ENCODE peak calls at places on chromosomes 2 and 18, in four cellular contexts. One of them, this sample, is unnamed.

GRCh38 chr2:237485304-237485703 is 1.7 kb upstream of the MLPH start:
- DNase-seq in breast epithelium: no peak
- DNase-seq in HepG2: no peak
- DNase-seq in uterus: no peak
- DNase-seq in this sample: no peak

GRCh38 chr2:46509804-46510203 is 30.4 kb downstream of the TMEM247 start:
- DNase-seq in breast epithelium: no peak
- DNase-seq in HepG2: no peak
- DNase-seq in uterus: no peak
- DNase-seq in this sample: no peak

GRCh38 chr2:48738806-48739205 is 16.7 kb downstream of the LHCGR start:
- DNase-seq in breast epithelium: no peak
- DNase-seq in HepG2: no peak
- DNase-seq in uterus: no peak
- DNase-seq in this sample: no peak

GRCh38 chr2:71452565-71452964 is 796 bp upstream of the DYSF start:
- DNase-seq in breast epithelium: no peak
- DNase-seq in HepG2: no peak
- DNase-seq in uterus: no peak
- DNase-seq in this sample: peak; percentile 70

GRCh38 chr2:196987298-196987653 is 60.8 kb upstream of the PGAP1 start:
- DNase-seq in breast epithelium: no peak
- DNase-seq in HepG2: no peak
- DNase-seq in uterus: no peak
- DNase-seq in this sample: no peak

GRCh38 chr18:37533647-37534565 is 31.7 kb downstream of the CELF4 start:
- DNase-seq in breast epithelium: no peak
- DNase-seq in HepG2: no peak
- DNase-seq in uterus: no peak
- DNase-seq in this sample: no peak

GRCh38 chr2:8389373-8390108 is 292.3 kb upstream of the ID2 start:
- DNase-seq in breast epithelium: no peak
- DNase-seq in HepG2: no peak
- DNase-seq in uterus: no peak
- DNase-seq in this sample: no peak

GRCh38 chr2:225948903-225949302 is 549.4 kb downstream of the NYAP2 start:
- DNase-seq in breast epithelium: no peak
- DNase-seq in HepG2: no peak
- DNase-seq in uterus: no peak
- DNase-seq in this sample: no peak

GRCh38 chr2:104933518-104933917 is 79.6 kb downstream of the POU3F3 start:
- DNase-seq in breast epithelium: no peak
- DNase-seq in HepG2: no peak
- DNase-seq in uterus: no peak
- DNase-seq in this sample: no peak

GRCh38 chr18:60891936-60892335 is 441.3 kb upstream of the CDH20 start:
- DNase-seq in breast epithelium: no peak
- DNase-seq in HepG2: no peak
- DNase-seq in uterus: no peak
- DNase-seq in this sample: no peak

GRCh38 chr2:3620834-3621233 is 25.9 kb downstream of the COLEC11 start:
- DNase-seq in breast epithelium: no peak
- DNase-seq in HepG2: peak; percentile 92
- DNase-seq in uterus: no peak
- DNase-seq in this sample: no peak

GRCh38 chr2:41610501-41611242 is 437.1 kb upstream of the PKDCC start:
- DNase-seq in breast epithelium: no peak
- DNase-seq in HepG2: no peak
- DNase-seq in uterus: peak; percentile 25
- DNase-seq in this sample: no peak

GRCh38 chr18:4007846-4008245 is 447.3 kb downstream of the DLGAP1 start:
- DNase-seq in breast epithelium: no peak
- DNase-seq in HepG2: no peak
- DNase-seq in uterus: no peak
- DNase-seq in this sample: no peak

GRCh38 chr18:75344161-75344560 is 83.3 kb downstream of the SMIM21 start:
- DNase-seq in breast epithelium: no peak
- DNase-seq in HepG2: no peak
- DNase-seq in uterus: no peak
- DNase-seq in this sample: no peak

GRCh38 chr2:60569680-60570111 is 16.2 kb upstream of the BCL11A start:
- DNase-seq in breast epithelium: no peak
- DNase-seq in HepG2: no peak
- DNase-seq in uterus: no peak
- DNase-seq in this sample: no peak

GRCh38 chr2:43075906-43076585 is 150.4 kb downstream of the ZFP36L2 start:
- DNase-seq in breast epithelium: no peak
- DNase-seq in HepG2: no peak
- DNase-seq in uterus: peak; percentile 56
- DNase-seq in this sample: peak; percentile 41

GRCh38 chr2:31822587-31822986 is 188.2 kb downstream of the MEMO1 start:
- DNase-seq in breast epithelium: no peak
- DNase-seq in HepG2: no peak
- DNase-seq in uterus: no peak
- DNase-seq in this sample: no peak

GRCh38 chr2:46954951-46955571 is 39.5 kb upstream of the MCFD2 start:
- DNase-seq in breast epithelium: peak; percentile 79
- DNase-seq in HepG2: peak; percentile 92
- DNase-seq in uterus: peak; percentile 83
- DNase-seq in this sample: peak; percentile 36

GRCh38 chr2:185625604-185626003 is 113.0 kb upstream of the FSIP2 start:
- DNase-seq in breast epithelium: no peak
- DNase-seq in HepG2: no peak
- DNase-seq in uterus: no peak
- DNase-seq in this sample: no peak

GRCh38 chr2:65064728-65065552 is 8.7 kb downstream of the CEP68 start:
- DNase-seq in breast epithelium: peak; percentile 50
- DNase-seq in HepG2: peak; percentile 36
- DNase-seq in uterus: peak; percentile 45
- DNase-seq in this sample: peak; percentile 79

GRCh38 chr2:161234627-161235026 is 73.6 kb upstream of the PSMD14 start:
- DNase-seq in breast epithelium: no peak
- DNase-seq in HepG2: no peak
- DNase-seq in uterus: no peak
- DNase-seq in this sample: no peak

DNA sequence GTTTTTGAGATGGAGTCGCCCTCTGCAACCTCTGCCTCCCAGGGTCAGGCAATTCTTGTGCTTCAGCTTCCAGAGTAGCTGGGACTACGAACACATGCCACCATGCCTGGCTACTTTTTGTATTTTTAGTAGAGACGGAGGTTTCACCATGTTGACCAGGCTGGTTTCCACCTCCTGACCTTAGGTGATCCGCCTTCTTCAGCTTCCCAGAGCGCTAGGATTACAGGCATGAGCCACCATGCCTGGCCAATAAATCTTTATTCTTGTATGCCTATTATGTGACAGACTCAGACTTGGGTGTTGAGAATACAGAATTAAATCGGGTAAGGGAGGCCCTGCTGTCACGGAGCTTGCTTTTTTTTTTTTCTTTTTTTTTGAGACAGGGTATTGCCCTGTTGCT is 16.8 kb upstream of the ASXL2 start:
- DNase-seq in breast epithelium: no peak
- DNase-seq in HepG2: no peak
- DNase-seq in uterus: no peak
- DNase-seq in this sample: no peak
- TF ChIP-seq POLR2A in breast epithelium: no peak
- TF ChIP-seq POLR2A in HepG2: no peak
- TF ChIP-seq POLR2A in uterus: no peak
- TF ChIP-seq POLR2A in this sample: no peak

GRCh38 chr2:54330226-54331094 is 74.4 kb upstream of the TSPYL6 start:
- DNase-seq in breast epithelium: peak; percentile 91
- DNase-seq in HepG2: peak; percentile 95
- DNase-seq in uterus: peak; percentile 96
- DNase-seq in this sample: peak; percentile 95
- TF ChIP-seq POLR2A in breast epithelium: peak; percentile 87
- TF ChIP-seq POLR2A in HepG2: peak; percentile 75
- TF ChIP-seq POLR2A in uterus: peak; percentile 72
- TF ChIP-seq POLR2A in this sample: no peak

GRCh38 chr18:48951448-48952286 is 902 bp upstream of the SMAD7 start:
- DNase-seq in breast epithelium: peak; percentile 87
- DNase-seq in HepG2: peak; percentile 82
- DNase-seq in uterus: peak; percentile 86
- DNase-seq in this sample: peak; percentile 66
- TF ChIP-seq POLR2A in breast epithelium: no peak
- TF ChIP-seq POLR2A in HepG2: peak; percentile 27
- TF ChIP-seq POLR2A in uterus: peak; percentile 63
- TF ChIP-seq POLR2A in this sample: no peak

GRCh38 chr18:2570772-2571199 is 519 bp downstream of the METTL4 start:
- DNase-seq in breast epithelium: peak; percentile 62
- DNase-seq in HepG2: peak; percentile 60
- DNase-seq in uterus: peak; percentile 69
- DNase-seq in this sample: peak; percentile 91
- TF ChIP-seq POLR2A in breast epithelium: no peak
- TF ChIP-seq POLR2A in HepG2: no peak
- TF ChIP-seq POLR2A in uterus: no peak
- TF ChIP-seq POLR2A in this sample: no peak

DNA sequence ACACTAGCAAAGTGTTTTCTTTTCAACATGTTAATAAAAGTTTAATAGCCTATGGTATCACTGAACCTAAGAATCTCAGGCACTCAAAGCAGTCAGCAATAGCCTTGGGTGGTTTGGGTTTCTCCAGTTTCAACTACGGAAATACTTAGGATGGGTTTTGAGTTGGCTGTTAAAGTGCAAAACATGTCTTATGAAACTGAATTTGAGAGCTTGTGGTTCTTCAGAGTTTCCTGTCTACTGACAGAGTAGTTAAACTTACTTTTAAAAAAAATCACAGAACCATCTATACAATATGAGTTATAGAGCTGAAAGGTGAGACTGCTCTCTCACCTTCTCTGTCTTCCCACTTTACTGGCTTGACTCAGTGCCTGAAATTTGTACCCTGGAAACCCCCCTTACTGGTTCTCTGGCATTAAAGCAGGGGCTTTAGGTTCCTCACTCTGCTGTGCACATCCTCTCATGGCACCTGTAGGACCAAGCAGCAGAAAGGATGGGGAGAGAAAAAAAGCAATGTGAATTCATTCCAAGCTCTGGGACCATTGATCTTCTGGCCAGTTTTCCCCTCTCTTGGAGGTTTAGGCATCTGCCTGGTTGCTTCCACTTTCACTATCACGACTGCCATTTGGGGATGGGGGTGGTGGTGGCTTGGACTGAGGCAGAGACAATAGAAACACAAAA is 18.1 kb downstream of the CCDC141 start:
- DNase-seq in breast epithelium: no peak
- DNase-seq in HepG2: no peak
- DNase-seq in uterus: no peak
- DNase-seq in this sample: no peak
- TF ChIP-seq POLR2A in breast epithelium: no peak
- TF ChIP-seq POLR2A in HepG2: no peak
- TF ChIP-seq POLR2A in uterus: no peak
- TF ChIP-seq POLR2A in this sample: no peak

GRCh38 chr2:233267516-233268245 is 16.2 kb downstream of the ATG16L1 start:
- DNase-seq in breast epithelium: no peak
- DNase-seq in HepG2: no peak
- DNase-seq in uterus: no peak
- DNase-seq in this sample: no peak
- TF ChIP-seq POLR2A in breast epithelium: no peak
- TF ChIP-seq POLR2A in HepG2: no peak
- TF ChIP-seq POLR2A in uterus: no peak
- TF ChIP-seq POLR2A in this sample: no peak

DNA sequence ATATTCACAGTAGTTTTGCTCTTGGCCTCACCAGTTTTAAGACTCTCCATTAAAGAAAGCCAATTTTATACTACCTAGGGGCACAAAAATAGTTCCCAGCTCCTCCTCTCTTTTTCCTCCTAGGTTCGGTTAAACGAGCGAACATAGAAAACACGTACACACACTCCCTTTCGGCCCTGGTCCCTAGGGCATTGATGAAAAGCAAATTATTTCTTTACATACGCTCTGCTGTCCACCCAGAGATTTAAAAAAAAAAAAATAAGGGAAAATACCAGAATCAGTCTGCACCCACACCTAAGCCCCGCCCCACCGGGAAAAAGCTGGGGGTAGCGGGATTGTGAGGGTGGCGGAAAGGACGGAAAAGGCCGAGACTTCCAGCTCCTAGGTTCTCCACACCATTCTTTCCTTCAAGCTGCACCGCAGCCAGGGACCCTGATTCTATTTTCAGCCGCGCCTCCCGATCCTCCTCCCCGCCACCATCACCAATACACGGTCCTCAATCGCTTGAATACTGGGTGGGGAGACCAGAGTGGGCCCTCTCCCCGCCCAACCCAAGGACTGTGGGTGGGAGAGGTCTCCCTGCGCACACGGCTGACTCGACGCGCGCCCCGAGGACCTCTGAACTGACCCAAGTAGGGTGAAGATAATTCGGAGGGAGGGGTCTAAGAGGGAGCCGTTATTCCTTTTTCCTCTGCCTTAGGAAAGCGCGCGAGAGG is 769 bp downstream of the ATF2 start:
- DNase-seq in breast epithelium: peak; percentile 19
- DNase-seq in HepG2: peak; percentile 40
- DNase-seq in uterus: peak; percentile 42
- DNase-seq in this sample: no peak
- TF ChIP-seq POLR2A in breast epithelium: no peak
- TF ChIP-seq POLR2A in HepG2: no peak
- TF ChIP-seq POLR2A in uterus: no peak
- TF ChIP-seq POLR2A in this sample: no peak

GRCh38 chr18:58311390-58311789 is 267.4 kb downstream of the NEDD4L start:
- DNase-seq in breast epithelium: no peak
- DNase-seq in HepG2: no peak
- DNase-seq in uterus: no peak
- DNase-seq in this sample: no peak

GRCh38 chr18:58315739-58316215 is 271.8 kb downstream of the NEDD4L start:
- DNase-seq in breast epithelium: peak; percentile 71
- DNase-seq in HepG2: peak; percentile 93
- DNase-seq in uterus: no peak
- DNase-seq in this sample: no peak

GRCh38 chr18:58315041-58315440 is 271.0 kb downstream of the NEDD4L start:
- DNase-seq in breast epithelium: no peak
- DNase-seq in HepG2: peak; percentile 15
- DNase-seq in uterus: no peak
- DNase-seq in this sample: no peak

GRCh38 chr18:58314284-58314683 is 270.3 kb downstream of the NEDD4L start:
- DNase-seq in breast epithelium: peak; percentile 71
- DNase-seq in HepG2: peak; percentile 65
- DNase-seq in uterus: peak; percentile 51
- DNase-seq in this sample: peak; percentile 9

DNA sequence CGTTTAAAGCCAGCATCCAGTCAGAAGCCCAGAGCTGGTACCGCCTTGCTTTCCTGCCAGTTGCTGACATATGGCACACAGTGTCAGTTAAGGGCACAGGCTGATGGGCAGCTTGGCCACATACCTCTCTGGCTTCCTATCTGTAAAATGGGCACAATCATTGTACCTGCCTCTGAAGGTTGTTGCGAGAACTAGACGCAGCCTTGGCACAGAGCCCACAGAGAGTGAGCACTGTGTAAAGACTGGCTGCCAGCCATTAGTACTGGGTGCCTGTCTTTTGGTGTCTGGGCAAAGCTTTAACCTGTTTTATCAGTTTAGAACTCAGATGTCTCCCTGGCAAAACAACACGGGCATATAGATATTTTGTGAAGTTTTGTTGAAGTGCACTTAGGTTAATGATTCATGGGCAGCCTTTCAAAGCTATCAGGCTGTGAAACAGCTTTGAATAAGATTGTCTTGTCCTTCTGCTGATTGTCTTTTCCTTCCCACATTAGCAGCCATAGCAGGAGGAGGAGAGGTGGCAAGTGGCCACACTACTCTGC is 269.5 kb downstream of the NEDD4L start:
- DNase-seq in breast epithelium: no peak
- DNase-seq in HepG2: peak; percentile 9
- DNase-seq in uterus: no peak
- DNase-seq in this sample: no peak
- TF ChIP-seq POLR2A in breast epithelium: no peak
- TF ChIP-seq POLR2A in HepG2: no peak
- TF ChIP-seq POLR2A in uterus: no peak
- TF ChIP-seq POLR2A in this sample: no peak